ENCODE peak calls at places on chromosome 10, in four cellular contexts. B is PC-3, T is MM.1S, D is neural progenitor cell. N is an unnamed sample.

GRCh38 chr10:60235001-60235400 is 154.7 kb downstream of the ANK3 start:
- DNase-seq in B (peak), T (no peak), D (no peak), N (peak)

GRCh38 chr10:21166557-21167287 is 269.6 kb upstream of the NEBL start:
- DNase-seq in B (peak), T (no peak), D (no peak), N (no peak)

GRCh38 chr10:124791378-124792348 is at the start of gene EEF1AKMT2:
- DNase-seq in B (peak), T (peak), D (peak), N (peak)

GRCh38 chr10:78863121-78863520 is 205.6 kb upstream of the ZMIZ1 start:
- DNase-seq in B (no peak), T (no peak), D (no peak), N (no peak)

GRCh38 chr10:46019170-46019528 is 11.3 kb downstream of the NCOA4 start:
- DNase-seq in B (no peak), T (no peak), D (no peak), N (no peak)

GRCh38 chr10:75146780-75147179 is 35.3 kb downstream of the SAMD8 start:
- DNase-seq in B (no peak), T (no peak), D (no peak), N (no peak)

GRCh38 chr10:93115661-93116383 is 42.1 kb downstream of the CYP26A1 start:
- DNase-seq in B (peak), T (peak), D (peak), N (peak)

GRCh38 chr10:121310151-121310711 is 288.0 kb downstream of the FGFR2 start:
- DNase-seq in B (no peak), T (peak), D (peak), N (no peak)

GRCh38 chr10:58502956-58503355 is 9.7 kb upstream of the BICC1 start:
- DNase-seq in B (no peak), T (no peak), D (no peak), N (peak)

GRCh38 chr10:59536576-59537014 is 173.1 kb downstream of the SLC16A9 start:
- DNase-seq in B (no peak), T (no peak), D (peak), N (peak)

GRCh38 chr10:35335718-35336083 is 608 bp upstream of the CCNY start:
- DNase-seq in B (peak), T (peak), D (peak), N (peak)

GRCh38 chr10:2950546-2950945 is 116.8 kb upstream of the PFKP start:
- DNase-seq in B (no peak), T (no peak), D (no peak), N (no peak)

GRCh38 chr10:79025113-79025832 is 43.5 kb upstream of the ZMIZ1 start:
- DNase-seq in B (no peak), T (no peak), D (peak), N (no peak)

GRCh38 chr10:61169294-61169693 is 225.3 kb upstream of the RHOBTB1 start:
- DNase-seq in B (no peak), T (no peak), D (no peak), N (no peak)

GRCh38 chr10:16735626-16736025 is 81.6 kb downstream of the RSU1 start:
- DNase-seq in B (no peak), T (no peak), D (no peak), N (no peak)

GRCh38 chr10:37495415-37495814 is 362.0 kb downstream of the ZNF248 start:
- DNase-seq in B (peak), T (peak), D (peak), N (peak)

GRCh38 chr10:15695852-15696251 is 23.9 kb downstream of the ITGA8 start:
- DNase-seq in B (no peak), T (no peak), D (peak), N (no peak)

GRCh38 chr10:33935350-33935749 is 600.9 kb upstream of the NRP1 start:
- DNase-seq in B (no peak), T (no peak), D (no peak), N (no peak)

GRCh38 chr10:18658301-18658991 is 785 bp upstream of the ARL5B start:
- DNase-seq in B (no peak), T (peak), D (peak), N (peak)

GRCh38 chr10:26407406-26407969 is 30.7 kb upstream of the APBB1IP start:
- DNase-seq in B (peak), T (no peak), D (no peak), N (peak)

GRCh38 chr10:82282782-82283456 is 407.9 kb downstream of the NRG3 start:
- DNase-seq in B (no peak), T (no peak), D (no peak), N (no peak)

GRCh38 chr10:86961481-86962091 is 3.2 kb downstream of the SNCG start:
- DNase-seq in B (peak), T (no peak), D (no peak), N (peak)

DNA sequence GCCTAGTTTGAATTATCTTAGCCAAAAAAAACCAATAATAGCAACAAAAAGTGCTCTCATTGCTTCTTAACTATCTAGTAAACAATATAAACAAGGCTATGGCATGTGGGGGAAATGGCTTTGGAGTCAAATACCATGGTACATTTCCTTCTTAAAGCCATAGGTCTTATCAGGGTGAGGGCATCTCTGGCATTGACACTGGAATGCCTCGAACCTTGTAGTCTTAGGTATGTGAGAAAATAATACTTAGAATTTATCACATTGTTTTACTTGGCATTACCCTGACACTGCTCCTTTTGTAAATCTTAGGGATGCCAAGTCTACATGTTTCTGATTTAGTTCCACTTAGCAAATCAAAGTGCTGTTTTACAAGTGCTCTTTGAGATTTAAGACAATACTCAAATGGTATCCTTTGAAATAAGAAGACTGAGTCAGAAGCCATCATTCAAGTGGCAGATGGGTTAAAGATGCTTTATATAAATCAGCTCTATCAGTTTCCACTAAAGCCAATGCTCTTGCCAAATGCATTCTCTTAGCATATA is 155.3 kb downstream of the HPSE2 start:
- DNase-seq in B (no peak), T (no peak), D (no peak), N (no peak)
- H3K27ac ChIP-seq in B (no peak), T (no peak), D (no peak), N (no peak)

GRCh38 chr10:91672021-91672608 is 39.2 kb upstream of the PPP1R3C start:
- DNase-seq in B (peak), T (no peak), D (peak), N (peak)
- TF ChIP-seq EZH2phosphoT487 in B (no peak), T (no peak), D (no peak), N (no peak)

DNA sequence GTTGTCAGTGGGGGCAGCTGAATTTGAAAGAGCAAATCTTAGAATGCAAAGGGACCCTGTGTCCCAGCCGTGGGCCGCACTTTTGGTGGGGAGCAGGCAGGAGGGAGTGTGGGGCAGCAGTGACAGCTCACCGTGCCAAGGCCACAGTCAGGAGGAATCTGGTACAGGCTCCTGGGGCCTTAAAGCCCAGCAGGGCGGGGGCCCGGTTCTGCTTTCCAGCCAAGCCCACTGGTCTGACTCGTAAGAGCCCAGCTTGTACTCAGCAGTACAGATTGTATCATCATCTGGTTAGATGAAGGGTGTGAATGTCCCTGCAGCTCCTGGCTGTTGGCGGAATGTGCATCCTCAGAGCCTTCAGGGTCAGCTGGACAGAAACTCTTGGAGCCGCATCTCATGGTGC is 30.5 kb upstream of the TRIM8 start:
- DNase-seq in B (no peak), T (no peak), D (no peak), N (peak)
- H3K9ac ChIP-seq in B (no peak), T (no peak), D (no peak), N (no peak)

DNA sequence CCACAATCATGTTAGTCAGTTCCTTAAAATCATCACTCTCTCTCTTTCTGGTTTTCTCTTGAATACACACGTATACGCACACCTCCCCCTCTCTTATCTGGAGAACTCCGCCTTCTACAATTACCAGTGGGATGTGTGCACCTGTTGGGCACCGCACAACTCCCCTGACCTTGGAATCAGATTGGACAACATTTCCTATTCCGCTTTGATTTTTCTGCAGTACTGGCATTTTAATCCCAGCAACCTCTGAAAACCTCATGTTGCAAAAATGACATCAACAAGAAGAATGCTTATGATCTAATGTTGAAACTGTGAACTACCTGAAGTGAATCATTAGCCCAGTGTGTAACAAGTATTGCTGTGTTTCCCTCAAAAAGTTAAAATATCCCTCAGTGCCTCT is 109.6 kb downstream of the KIAA1217 start:
- DNase-seq in B (no peak), T (no peak), D (no peak), N (peak)
- H3K27ac ChIP-seq in B (no peak), T (no peak), D (no peak), N (no peak)

DNA sequence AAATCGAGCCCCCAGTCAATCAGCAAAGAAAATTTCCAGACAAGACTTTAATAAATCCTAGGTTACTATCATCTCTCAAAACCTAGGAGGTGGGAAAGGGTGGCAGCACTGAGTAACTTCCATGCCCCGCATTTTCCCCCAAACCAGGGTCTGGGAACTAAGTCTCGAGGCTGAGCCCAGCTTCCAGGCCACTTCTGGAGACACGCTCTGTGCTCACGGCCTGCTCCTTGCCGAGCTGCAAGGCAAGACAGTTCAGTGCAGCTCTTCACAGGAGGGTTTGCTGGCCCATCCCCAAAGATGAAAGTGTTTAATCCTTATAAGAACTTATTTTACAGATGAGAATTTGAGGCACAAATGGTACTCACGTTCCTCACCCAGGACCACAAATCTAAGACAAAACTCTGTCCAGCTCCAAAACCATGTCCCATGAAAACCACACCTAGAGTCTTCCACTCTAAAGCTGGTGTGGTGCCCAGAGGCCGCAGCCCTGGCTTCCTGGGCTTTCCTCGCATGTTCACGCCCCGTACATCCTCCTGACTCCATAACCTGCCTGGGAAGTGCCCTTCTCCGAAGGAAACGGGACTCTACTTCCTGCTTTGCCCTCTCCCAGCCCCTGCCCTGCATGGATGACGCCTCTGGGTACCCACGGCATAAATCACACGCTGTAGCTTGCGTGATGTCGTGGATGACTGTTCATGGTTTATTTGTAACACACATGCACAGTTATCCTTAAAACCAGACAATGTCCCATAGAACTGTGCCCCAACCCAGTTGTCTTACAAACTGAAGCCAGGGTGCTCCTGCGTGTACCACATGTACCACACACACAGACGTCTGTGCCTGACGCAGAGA is 201.2 kb downstream of the DIP2C start:
- DNase-seq in B (no peak), T (no peak), D (no peak), N (no peak)
- TF ChIP-seq EZH2phosphoT487 in B (no peak), T (no peak), D (no peak), N (no peak)

GRCh38 chr10:63627376-63627775 is 106.2 kb downstream of the REEP3 start:
- DNase-seq in B (no peak), T (no peak), D (no peak), N (peak)

GRCh38 chr10:63629363-63630084 is 108.3 kb downstream of the REEP3 start:
- DNase-seq in B (peak), T (peak), D (peak), N (peak)

GRCh38 chr10:63630085-63630927 is 109.1 kb downstream of the REEP3 start:
- DNase-seq in B (peak), T (peak), D (peak), N (peak)

GRCh38 chr10:63628526-63629362 is 107.5 kb downstream of the REEP3 start:
- DNase-seq in B (no peak), T (peak), D (peak), N (peak)

GRCh38 chr10:63627881-63628296 is 106.7 kb downstream of the REEP3 start:
- DNase-seq in B (peak), T (no peak), D (no peak), N (no peak)
- H3K9ac ChIP-seq in B (peak), T (peak), D (no peak), N (no peak)

GRCh38 chr10:97684866-97685394 is 2.1 kb downstream of the AVPI1 start:
- DNase-seq in B (peak), T (no peak), D (no peak), N (peak)

GRCh38 chr10:97679594-97679993 is 7.4 kb downstream of the AVPI1 start:
- DNase-seq in B (no peak), T (no peak), D (no peak), N (no peak)

GRCh38 chr10:97685395-97685958 is 1.6 kb downstream of the AVPI1 start:
- DNase-seq in B (peak), T (no peak), D (peak), N (peak)

GRCh38 chr10:97683556-97684357 is 3.3 kb downstream of the AVPI1 start:
- DNase-seq in B (peak), T (no peak), D (no peak), N (peak)

DNA sequence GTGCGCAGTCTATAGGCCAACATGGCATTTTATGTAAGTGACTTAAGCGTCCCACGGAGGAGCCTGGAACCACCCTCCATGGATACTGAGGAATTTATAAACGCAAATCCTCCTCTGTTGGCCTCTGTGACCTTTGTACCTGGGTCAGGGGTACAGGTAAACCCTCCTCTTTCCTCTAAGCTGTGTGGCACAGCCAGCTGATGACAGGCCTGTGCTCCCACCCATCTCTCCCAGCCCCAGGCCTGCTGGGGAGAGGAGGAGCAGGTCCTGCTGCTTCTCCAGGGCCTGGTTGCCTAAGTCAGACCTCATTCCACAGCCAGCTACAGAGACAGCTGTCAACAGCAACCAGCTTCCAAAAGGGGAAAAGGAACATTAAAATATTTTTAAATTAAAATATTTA is 5.0 kb downstream of the AVPI1 start:
- DNase-seq in B (no peak), T (no peak), D (no peak), N (no peak)
- H3K27ac ChIP-seq in B (no peak), T (no peak), D (no peak), N (no peak)

GRCh38 chr10:84269773-84270172 is 24.9 kb downstream of the RGR start:
- DNase-seq in B (peak), T (no peak), D (no peak), N (peak)
- TF ChIP-seq EZH2phosphoT487 in B (no peak), T (no peak), D (no peak), N (no peak)

DNA sequence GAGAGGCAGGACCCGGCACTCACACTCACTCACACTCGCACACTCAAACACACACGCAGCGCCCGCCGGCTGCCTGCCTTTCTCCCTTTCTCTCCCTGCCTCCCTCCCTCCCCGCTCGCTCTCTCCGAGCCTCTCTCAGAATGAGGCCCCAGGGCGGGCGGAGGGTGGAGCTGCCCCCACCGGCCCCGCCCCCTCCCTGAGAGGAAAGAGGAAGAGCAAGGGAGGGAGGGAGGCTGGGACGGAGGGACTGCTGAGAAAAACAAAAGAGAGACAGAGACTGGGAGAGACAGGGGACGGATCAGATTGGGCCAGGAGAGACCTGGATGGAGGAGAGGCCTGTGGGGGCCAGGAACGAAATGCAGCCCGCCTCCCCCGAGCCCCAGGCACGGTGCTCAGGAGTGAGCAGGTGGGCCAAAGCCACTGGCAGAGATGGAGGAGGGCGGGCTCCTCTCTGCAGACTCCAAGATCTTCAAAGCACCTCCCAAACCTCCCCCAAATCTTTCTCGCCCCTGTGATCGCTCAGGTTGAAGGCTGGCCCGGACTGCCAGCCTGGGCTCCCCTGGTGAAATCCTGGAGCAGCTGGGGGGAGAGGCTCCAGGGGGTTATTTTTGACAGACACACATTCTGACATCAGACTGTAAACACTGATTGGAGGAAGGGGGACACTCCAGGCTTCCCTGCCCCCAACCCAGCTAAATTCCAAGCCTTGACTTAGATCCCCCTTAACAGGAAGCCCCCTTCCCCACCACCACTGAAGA is 5.1 kb downstream of the LDB1 start:
- DNase-seq in B (peak), T (peak), D (peak), N (peak)
- H3K9ac ChIP-seq in B (peak), T (peak), D (peak), N (peak)

GRCh38 chr10:29542723-29543122 is 92.0 kb downstream of the SVIL start:
- DNase-seq in B (no peak), T (no peak), D (no peak), N (no peak)
- H3K27ac ChIP-seq in B (no peak), T (no peak), D (no peak), N (no peak)